ENCODE peak calls at places on chromosomes 13 and 19, in six cellular contexts. A, F, B, O, I and T are unnamed samples.

GRCh38 chr13:74820809-74821208 is 661.2 kb downstream of the TBC1D4 start:
- DNase-seq in B (no peak), A (no peak), O (no peak), I (no peak), F (no peak), T (peak)

GRCh38 chr13:97043302-97043701 is 49.0 kb upstream of the OXGR1 start:
- DNase-seq in B (peak), O (no peak), A (no peak), I (no peak), F (no peak), T (no peak)

GRCh38 chr13:61880576-61881283 is 465.1 kb upstream of the PCDH20 start:
- DNase-seq in A (no peak), B (peak), I (peak), O (no peak), F (no peak), T (peak)

GRCh38 chr13:61751039-61751438 is 335.4 kb upstream of the PCDH20 start:
- DNase-seq in A (no peak), I (no peak), B (no peak), O (no peak), F (no peak), T (no peak)

GRCh38 chr13:105773887-105774538 is 761.4 kb downstream of the EFNB2 start:
- DNase-seq in O (no peak), B (peak), A (no peak), I (peak), F (no peak), T (peak)

GRCh38 chr13:99733346-99733745 is 232.1 kb downstream of the TM9SF2 start:
- DNase-seq in A (no peak), O (no peak), I (no peak), F (no peak), B (no peak), T (no peak)

GRCh38 chr13:26985285-26985878 is 186.2 kb downstream of the USP12 start:
- DNase-seq in A (peak), O (peak), B (peak), I (peak), F (no peak), T (peak)

GRCh38 chr19:50639121-50640112 is at the start of gene SYT3:
- DNase-seq in O (no peak), B (peak), A (no peak), I (peak), F (peak), T (peak)

DNA sequence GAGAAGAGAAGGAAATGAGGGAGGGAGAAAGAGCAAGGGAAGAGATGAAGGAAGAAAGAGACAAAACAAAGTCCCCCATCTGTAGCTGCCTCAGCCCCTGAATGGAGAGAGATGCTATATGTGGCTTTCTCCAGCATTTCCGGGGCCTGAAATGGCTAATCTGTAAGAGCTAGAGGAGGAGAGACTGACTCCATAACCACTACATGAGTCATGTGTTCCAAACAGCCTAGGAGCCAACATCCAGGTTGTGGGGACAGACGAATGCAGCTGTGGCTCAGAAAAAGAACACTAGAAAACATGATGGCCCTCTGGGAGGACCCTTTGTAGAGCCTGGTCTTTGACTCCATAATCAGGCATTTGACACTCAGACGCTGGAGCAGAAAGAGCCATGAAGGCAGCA is 292.0 kb upstream of the ZNF507 start:
- DNase-seq in I (no peak), A (no peak), F (no peak), B (no peak), O (no peak), T (no peak)
- H3K27ac ChIP-seq in I (no peak), A (no peak), F (no peak), B (no peak), O (no peak), T (no peak)

DNA sequence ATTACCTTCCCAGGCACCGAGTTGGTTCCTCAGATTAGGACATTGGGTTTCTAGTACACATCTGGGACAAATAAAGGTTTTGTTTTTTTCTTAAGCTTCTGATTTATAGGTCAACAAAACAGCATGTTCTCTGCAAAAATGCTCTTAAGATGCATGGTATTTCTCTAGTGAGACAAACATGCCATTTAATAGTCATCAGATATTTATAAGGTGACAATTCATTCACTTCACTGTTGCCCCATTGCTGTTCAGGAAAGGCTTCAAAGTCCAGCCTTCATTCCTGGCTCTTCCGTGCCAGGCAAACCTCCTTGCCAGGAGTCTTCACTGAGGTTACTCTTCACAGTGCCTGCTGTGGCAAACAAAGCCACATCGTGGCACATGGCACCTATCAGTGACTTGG is 156.3 kb upstream of the FNDC3A start:
- DNase-seq in O (no peak), B (no peak), A (no peak), I (no peak), F (no peak), T (no peak)
- H3K27ac ChIP-seq in O (no peak), B (no peak), A (no peak), I (no peak), F (no peak), T (no peak)

GRCh38 chr19:4015705-4016402 is 8.3 kb downstream of the PIAS4 start:
- DNase-seq in A (peak), I (no peak), F (no peak), B (no peak), O (no peak), T (no peak)
- H3K27ac ChIP-seq in A (peak), I (no peak), F (no peak), B (no peak), O (no peak), T (no peak)

DNA sequence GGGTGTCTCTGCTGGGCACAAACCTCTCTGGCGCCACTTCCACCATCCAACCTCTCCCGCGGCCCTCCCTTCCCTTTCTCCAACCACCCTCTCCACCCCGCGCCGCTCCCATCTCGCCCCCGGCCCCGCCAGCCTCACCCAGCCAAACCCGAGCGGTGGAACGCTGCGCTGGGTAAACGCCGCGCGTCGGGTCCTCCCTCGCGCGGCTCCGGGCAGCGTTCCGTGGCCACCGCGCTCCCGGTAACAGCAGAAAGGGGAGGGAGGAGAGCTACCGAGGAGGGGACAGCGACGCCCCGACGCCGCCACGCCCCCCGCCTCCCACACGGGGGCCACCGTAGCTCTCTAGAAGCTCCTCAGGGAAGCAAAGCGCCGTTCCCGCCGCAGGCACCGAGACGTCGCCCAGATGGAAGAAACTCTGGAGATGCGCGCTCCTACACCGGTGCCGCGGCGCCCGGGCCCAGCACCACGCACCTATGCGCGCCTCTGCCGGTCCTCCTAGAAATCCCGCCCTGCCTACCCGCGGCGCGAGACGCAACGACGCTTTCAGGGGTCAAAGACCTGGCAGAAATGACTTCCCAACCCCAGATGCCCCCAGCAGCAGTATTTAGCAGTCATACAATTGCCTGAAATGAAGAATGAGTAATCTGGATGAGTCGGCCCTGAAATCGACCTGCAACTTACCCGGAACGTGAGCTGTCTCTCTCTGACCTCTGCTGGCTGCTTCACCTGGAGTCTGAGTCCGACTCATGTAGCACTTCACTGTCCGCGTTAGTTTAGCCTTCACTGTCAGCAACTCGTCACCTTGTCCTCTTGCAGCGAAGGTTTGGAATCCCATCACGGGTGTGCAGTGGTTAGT is at the start of gene RUBCNL:
- DNase-seq in O (no peak), F (peak), B (no peak), I (peak), A (peak), T (peak)
- H3K27ac ChIP-seq in O (no peak), F (no peak), B (no peak), I (no peak), A (peak), T (no peak)

GRCh38 chr13:40517486-40518311 is 148.7 kb downstream of the FOXO1 start:
- DNase-seq in A (no peak), O (no peak), I (no peak), B (no peak), F (no peak), T (no peak)
- H3K27ac ChIP-seq in A (no peak), O (no peak), I (no peak), B (no peak), F (no peak), T (peak)

DNA sequence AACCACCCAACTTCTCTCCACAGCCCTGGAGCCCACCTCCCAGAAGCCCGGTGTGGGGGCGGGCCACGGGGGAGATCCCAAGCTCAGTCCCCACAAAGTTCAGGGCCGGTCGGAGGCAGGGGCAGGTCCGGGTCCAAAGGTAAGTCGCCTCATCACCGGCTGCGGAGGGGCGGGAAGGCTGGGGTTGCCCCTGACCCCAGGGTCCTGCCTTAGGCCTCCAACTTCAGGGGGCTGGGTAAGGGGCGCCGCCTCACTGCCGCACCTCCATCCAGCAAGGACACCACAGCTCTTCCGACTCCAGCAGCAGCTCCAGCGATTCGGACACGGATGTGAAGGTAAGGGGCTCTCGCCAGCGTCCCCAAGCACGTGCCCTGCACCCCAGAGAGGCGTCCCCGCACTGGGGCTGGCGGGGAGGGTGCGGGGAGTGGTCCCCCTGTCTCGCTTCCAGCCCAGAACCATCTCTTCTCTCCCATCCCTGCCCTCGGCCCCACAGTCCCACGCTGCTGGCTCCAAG is 358 bp downstream of the C19orf33 start:
- DNase-seq in A (no peak), O (no peak), I (no peak), B (no peak), F (no peak), T (peak)
- H3K27ac ChIP-seq in A (no peak), O (no peak), I (no peak), B (no peak), F (no peak), T (no peak)

GRCh38 chr19:3836887-3837286 is 32.0 kb downstream of the ZFR2 start:
- DNase-seq in O (no peak), A (no peak), F (no peak), I (no peak), B (no peak), T (no peak)
- H3K27ac ChIP-seq in O (no peak), A (no peak), F (no peak), I (no peak), B (no peak), T (no peak)